ENCODE peak calls at places on chromosomes 11 and 22, in six cellular contexts. G is activated B cell treated with CpG ODN at 0.5 μM for 24 hours, J is AG09309, L is GM10248, I is H9, W is esophagus muscularis mucosa. B is an unnamed sample.

GRCh38 chr11:3037041-3037944 is 19.9 kb downstream of the CARS1 start:
- DNase-seq in G (peak; percentile 40), J (no peak), L (peak; percentile 59), I (peak; percentile 84), W (peak; percentile 94), B (peak; percentile 61)

GRCh38 chr22:44583076-44583760 is 85.2 kb upstream of the RTL6 start:
- DNase-seq in G (no peak), J (no peak), L (no peak), I (peak; percentile 21), W (no peak), B (peak; percentile 37)

GRCh38 chr11:120306519-120307242 is 18.4 kb upstream of the TLCD5 start:
- DNase-seq in G (no peak), J (peak; percentile 71), L (no peak), I (peak; percentile 89), W (no peak), B (no peak)

GRCh38 chr22:49795521-49795920 is 32.2 kb downstream of the BRD1 start:
- DNase-seq in G (no peak), J (no peak), L (no peak), I (no peak), W (no peak), B (no peak)

GRCh38 chr22:41563051-41563711 is 2.4 kb downstream of the CSDC2 start:
- DNase-seq in G (no peak), J (no peak), L (no peak), I (peak; percentile 42), W (no peak), B (no peak)

GRCh38 chr22:32281092-32281491 is 25.9 kb upstream of the SLC5A4 start:
- DNase-seq in G (no peak), J (no peak), L (no peak), I (no peak), W (no peak), B (no peak)

GRCh38 chr11:48019230-48019584 is 38.8 kb downstream of the PTPRJ start:
- DNase-seq in G (no peak), J (no peak), L (no peak), I (no peak), W (no peak), B (no peak)

GRCh38 chr11:76077575-76078150 is 128.6 kb downstream of the WNT11 start:
- DNase-seq in G (no peak), J (no peak), L (no peak), I (no peak), W (no peak), B (no peak)

GRCh38 chr11:47848636-47849155 is 546 bp upstream of the NUP160 start:
- DNase-seq in G (no peak), J (no peak), L (peak; percentile 18), I (no peak), W (no peak), B (no peak)

GRCh38 chr22:37930270-37930951 is 23.0 kb downstream of the C22orf23 start:
- DNase-seq in G (no peak), J (no peak), L (no peak), I (peak; percentile 56), W (no peak), B (no peak)
- TF ChIP-seq CTCF in G (no peak), J (peak; percentile 59), L (peak; percentile 26), I (peak; percentile 59), W (peak; percentile 65), B (no peak)

GRCh38 chr11:114026355-114026754 is 33.2 kb upstream of the ZBTB16 start:
- DNase-seq in G (no peak), J (no peak), L (no peak), I (peak; percentile 62), W (no peak), B (no peak)
- TF ChIP-seq CTCF in G (no peak), J (peak; percentile 15), L (no peak), I (peak; percentile 64), W (no peak), B (no peak)

DNA sequence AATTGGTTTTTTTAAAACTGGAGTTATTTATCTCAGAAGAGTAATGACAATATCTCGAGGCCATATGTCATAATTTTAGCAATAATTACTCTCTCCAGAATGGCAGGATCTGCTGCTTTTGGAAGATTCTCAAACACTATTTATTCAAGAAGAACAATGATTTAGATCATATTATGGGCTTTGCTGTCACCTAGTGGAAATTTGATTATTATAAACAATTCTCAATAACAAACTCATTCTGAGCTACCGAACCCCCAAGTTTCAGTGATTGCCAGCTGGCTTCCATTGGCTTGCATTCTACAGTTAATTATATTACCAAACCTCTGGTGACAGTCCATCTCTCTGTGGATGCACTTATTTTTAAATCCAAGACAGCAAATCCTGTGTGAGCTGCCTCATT is 27.9 kb upstream of the SLC36A4 start:
- DNase-seq in G (no peak), J (no peak), L (peak; percentile 17), I (no peak), W (no peak), B (no peak)
- TF ChIP-seq CTCF in G (no peak), J (no peak), L (peak; percentile 10), I (peak; percentile 39), W (peak; percentile 41), B (peak; percentile 15)

GRCh38 chr11:78045851-78046485 is 17.7 kb upstream of the THRSP start:
- DNase-seq in G (peak; percentile 81), J (no peak), L (peak; percentile 89), I (peak; percentile 80), W (no peak), B (peak; percentile 97)

GRCh38 chr11:78044706-78045105 is 19.0 kb upstream of the THRSP start:
- DNase-seq in G (no peak), J (no peak), L (no peak), I (no peak), W (no peak), B (no peak)

GRCh38 chr11:78048561-78048960 is 15.1 kb upstream of the THRSP start:
- DNase-seq in G (no peak), J (no peak), L (no peak), I (no peak), W (no peak), B (no peak)

GRCh38 chr11:78049348-78049747 is 14.3 kb upstream of the THRSP start:
- DNase-seq in G (no peak), J (no peak), L (no peak), I (no peak), W (no peak), B (no peak)

GRCh38 chr11:78046486-78046854 is 17.2 kb upstream of the THRSP start:
- DNase-seq in G (no peak), J (no peak), L (no peak), I (no peak), W (no peak), B (no peak)
- TF ChIP-seq CTCF in G (peak; percentile 9), J (no peak), L (no peak), I (no peak), W (peak; percentile 4), B (peak; percentile 71)

DNA sequence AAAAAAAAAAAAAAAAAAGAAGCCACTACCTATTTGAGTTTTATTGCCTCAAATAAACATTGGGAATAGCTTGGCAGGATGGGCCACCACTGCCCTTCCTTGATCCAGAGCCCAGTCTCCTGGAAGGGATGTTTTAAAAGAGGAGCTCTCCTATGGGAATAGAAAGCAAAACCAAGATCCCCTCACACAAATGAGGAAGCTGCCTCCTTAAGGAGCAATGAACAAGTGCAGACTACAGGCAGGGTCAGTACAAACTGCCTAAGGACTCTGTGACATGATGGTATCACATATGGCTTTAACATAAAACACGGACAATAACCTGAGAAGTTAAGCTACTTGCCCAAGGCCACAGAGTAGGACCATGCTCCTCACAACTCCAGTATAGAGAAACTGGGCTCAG is 120.8 kb downstream of the NAT10 start:
- DNase-seq in G (no peak), J (no peak), L (no peak), I (no peak), W (no peak), B (no peak)
- TF ChIP-seq CTCF in G (no peak), J (no peak), L (no peak), I (no peak), W (no peak), B (no peak)

GRCh38 chr11:56521955-56522354 is 21.1 kb downstream of the OR5M11 start:
- DNase-seq in G (no peak), J (no peak), L (no peak), I (no peak), W (no peak), B (no peak)
- TF ChIP-seq CTCF in G (no peak), J (no peak), L (no peak), I (peak; percentile 71), W (no peak), B (peak; percentile 26)

GRCh38 chr11:113778111-113778910 is 1.3 kb upstream of the CLDN25 start:
- DNase-seq in G (no peak), J (no peak), L (no peak), I (no peak), W (no peak), B (no peak)
- TF ChIP-seq CTCF in G (no peak), J (no peak), L (no peak), I (no peak), W (no peak), B (no peak)

GRCh38 chr11:8067929-8068575 is 13.0 kb upstream of the TUB start:
- DNase-seq in G (no peak), J (no peak), L (no peak), I (no peak), W (no peak), B (no peak)

GRCh38 chr11:8071616-8072581 is 9.1 kb upstream of the TUB start:
- DNase-seq in G (peak; percentile 5), J (no peak), L (no peak), I (peak; percentile 38), W (no peak), B (no peak)

GRCh38 chr11:8068605-8069221 is 12.3 kb upstream of the TUB start:
- DNase-seq in G (no peak), J (no peak), L (no peak), I (peak; percentile 23), W (no peak), B (peak; percentile 63)

GRCh38 chr11:8069771-8070170 is 11.2 kb upstream of the TUB start:
- DNase-seq in G (no peak), J (no peak), L (no peak), I (no peak), W (no peak), B (no peak)

GRCh38 chr11:8070417-8071101 is 10.5 kb upstream of the TUB start:
- DNase-seq in G (no peak), J (no peak), L (peak; percentile 59), I (no peak), W (no peak), B (no peak)
- TF ChIP-seq CTCF in G (no peak), J (peak; percentile 43), L (peak; percentile 30), I (peak; percentile 53), W (peak; percentile 38), B (no peak)

DNA sequence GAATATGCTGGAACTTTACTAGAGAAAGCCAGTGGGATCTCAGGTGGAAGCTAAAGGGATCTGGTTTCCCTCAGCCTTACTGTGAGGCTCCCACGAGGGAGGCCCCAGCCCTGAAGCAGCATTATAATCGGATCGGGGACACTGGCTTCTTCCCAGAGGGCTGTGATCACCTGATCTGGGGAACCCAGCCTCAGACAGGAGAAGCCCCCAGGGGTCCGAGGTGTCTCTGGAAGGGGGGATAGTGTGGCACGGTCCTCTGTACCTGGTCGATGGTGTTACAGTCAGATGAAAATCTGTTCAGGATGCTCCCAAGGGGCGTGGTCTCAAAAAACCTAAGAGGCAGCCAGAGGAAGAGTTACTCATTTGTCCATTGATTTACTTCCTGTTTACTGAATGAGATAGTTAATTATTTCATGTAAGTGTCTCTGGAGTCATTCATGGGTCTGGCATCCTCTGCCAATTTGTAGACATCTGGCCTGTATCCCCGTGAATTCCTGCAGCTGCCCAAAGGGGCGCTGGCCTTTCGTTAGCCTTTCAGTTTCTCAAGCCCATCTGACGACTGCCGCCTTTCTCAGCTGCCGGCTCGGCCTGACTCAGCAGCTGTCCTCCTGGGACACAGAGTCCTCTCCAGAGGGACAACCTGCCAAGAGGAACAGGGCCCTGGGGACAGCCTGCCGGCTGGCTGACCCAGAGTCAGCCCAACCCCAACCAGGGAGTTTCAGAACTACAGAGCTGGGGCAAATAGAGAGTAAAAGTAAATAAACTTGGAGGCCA is 17.0 kb upstream of the KCNJ11 start:
- DNase-seq in G (no peak), J (no peak), L (no peak), I (peak; percentile 54), W (no peak), B (no peak)
- TF ChIP-seq CTCF in G (no peak), J (no peak), L (no peak), I (peak; percentile 40), W (peak; percentile 35), B (no peak)

B was measured in mesothelial cell of epicardium.